ENCODE peak calls at places on chromosomes 12 and 14, in seven cellular contexts. One of them, this sample, is unnamed.
A peak's percentile ranks its signal among the peaks of the same experiment; 100 is the strongest.

GRCh38 chr14:75428230-75429104 is 645 bp downstream of the JDP2 start:
- DNase-seq in caudate nucleus: no peak
- DNase-seq in CD8-positive, alpha-beta T cell: no peak
- DNase-seq in effector CD8-positive, alpha-beta T cell: no peak
- DNase-seq in thyroid gland: peak; percentile 39
- DNase-seq in activated naive CD8-positive, alpha-beta T cell treated with anti-CD3 and anti-CD28 coated beads for 36 hours: peak; percentile 45
- DNase-seq in substantia nigra: no peak
- DNase-seq in this sample: no peak

GRCh38 chr12:75437564-75437963 is 43.0 kb upstream of the GLIPR1 start:
- DNase-seq in caudate nucleus: no peak
- DNase-seq in activated naive CD8-positive, alpha-beta T cell treated with anti-CD3 and anti-CD28 coated beads for 36 hours: no peak
- DNase-seq in thyroid gland: no peak
- DNase-seq in substantia nigra: no peak
- DNase-seq in CD8-positive, alpha-beta T cell: no peak
- DNase-seq in effector CD8-positive, alpha-beta T cell: no peak
- DNase-seq in this sample: no peak

GRCh38 chr12:98228619-98229538 is 286.5 kb upstream of the TMPO start:
- DNase-seq in CD8-positive, alpha-beta T cell: no peak
- DNase-seq in caudate nucleus: no peak
- DNase-seq in effector CD8-positive, alpha-beta T cell: no peak
- DNase-seq in activated naive CD8-positive, alpha-beta T cell treated with anti-CD3 and anti-CD28 coated beads for 36 hours: no peak
- DNase-seq in substantia nigra: no peak
- DNase-seq in thyroid gland: no peak
- DNase-seq in this sample: no peak

GRCh38 chr12:102437511-102437910 is 42.9 kb downstream of the IGF1 start:
- DNase-seq in effector CD8-positive, alpha-beta T cell: no peak
- DNase-seq in activated naive CD8-positive, alpha-beta T cell treated with anti-CD3 and anti-CD28 coated beads for 36 hours: no peak
- DNase-seq in thyroid gland: no peak
- DNase-seq in CD8-positive, alpha-beta T cell: no peak
- DNase-seq in caudate nucleus: no peak
- DNase-seq in substantia nigra: no peak
- DNase-seq in this sample: no peak

GRCh38 chr12:92304335-92305066 is 158.9 kb upstream of the BTG1 start:
- DNase-seq in CD8-positive, alpha-beta T cell: no peak
- DNase-seq in substantia nigra: no peak
- DNase-seq in activated naive CD8-positive, alpha-beta T cell treated with anti-CD3 and anti-CD28 coated beads for 36 hours: no peak
- DNase-seq in caudate nucleus: no peak
- DNase-seq in effector CD8-positive, alpha-beta T cell: no peak
- DNase-seq in thyroid gland: no peak
- DNase-seq in this sample: no peak

GRCh38 chr12:91326043-91327027 is 143.7 kb upstream of the DCN start:
- DNase-seq in activated naive CD8-positive, alpha-beta T cell treated with anti-CD3 and anti-CD28 coated beads for 36 hours: peak; percentile 7
- DNase-seq in effector CD8-positive, alpha-beta T cell: no peak
- DNase-seq in thyroid gland: peak; percentile 36
- DNase-seq in CD8-positive, alpha-beta T cell: peak; percentile 19
- DNase-seq in caudate nucleus: no peak
- DNase-seq in substantia nigra: no peak
- DNase-seq in this sample: peak; percentile 12

GRCh38 chr12:11513288-11513687 is 117.9 kb upstream of the PRB2 start:
- DNase-seq in thyroid gland: no peak
- DNase-seq in effector CD8-positive, alpha-beta T cell: no peak
- DNase-seq in CD8-positive, alpha-beta T cell: no peak
- DNase-seq in caudate nucleus: no peak
- DNase-seq in activated naive CD8-positive, alpha-beta T cell treated with anti-CD3 and anti-CD28 coated beads for 36 hours: no peak
- DNase-seq in substantia nigra: no peak
- DNase-seq in this sample: no peak

GRCh38 chr12:106243620-106244019 is 4.2 kb downstream of the CKAP4 start:
- DNase-seq in caudate nucleus: no peak
- DNase-seq in effector CD8-positive, alpha-beta T cell: no peak
- DNase-seq in thyroid gland: no peak
- DNase-seq in CD8-positive, alpha-beta T cell: no peak
- DNase-seq in substantia nigra: no peak
- DNase-seq in activated naive CD8-positive, alpha-beta T cell treated with anti-CD3 and anti-CD28 coated beads for 36 hours: no peak
- DNase-seq in this sample: no peak

GRCh38 chr14:51605575-51605974 is 46.1 kb upstream of the FRMD6 start:
- DNase-seq in CD8-positive, alpha-beta T cell: no peak
- DNase-seq in substantia nigra: no peak
- DNase-seq in activated naive CD8-positive, alpha-beta T cell treated with anti-CD3 and anti-CD28 coated beads for 36 hours: no peak
- DNase-seq in caudate nucleus: no peak
- DNase-seq in thyroid gland: no peak
- DNase-seq in effector CD8-positive, alpha-beta T cell: no peak
- DNase-seq in this sample: no peak

GRCh38 chr12:16417058-16417457 is 69.6 kb downstream of the MGST1 start:
- DNase-seq in thyroid gland: no peak
- DNase-seq in effector CD8-positive, alpha-beta T cell: no peak
- DNase-seq in CD8-positive, alpha-beta T cell: no peak
- DNase-seq in activated naive CD8-positive, alpha-beta T cell treated with anti-CD3 and anti-CD28 coated beads for 36 hours: no peak
- DNase-seq in caudate nucleus: no peak
- DNase-seq in substantia nigra: no peak
- DNase-seq in this sample: no peak

GRCh38 chr12:122847921-122848421 is 12.7 kb downstream of the HIP1R start:
- DNase-seq in CD8-positive, alpha-beta T cell: no peak
- DNase-seq in caudate nucleus: no peak
- DNase-seq in effector CD8-positive, alpha-beta T cell: no peak
- DNase-seq in substantia nigra: no peak
- DNase-seq in activated naive CD8-positive, alpha-beta T cell treated with anti-CD3 and anti-CD28 coated beads for 36 hours: no peak
- DNase-seq in thyroid gland: peak; percentile 1
- DNase-seq in this sample: no peak

GRCh38 chr12:105967038-105967776 is 171.5 kb downstream of the NUAK1 start:
- DNase-seq in caudate nucleus: no peak
- DNase-seq in activated naive CD8-positive, alpha-beta T cell treated with anti-CD3 and anti-CD28 coated beads for 36 hours: no peak
- DNase-seq in CD8-positive, alpha-beta T cell: no peak
- DNase-seq in thyroid gland: no peak
- DNase-seq in effector CD8-positive, alpha-beta T cell: no peak
- DNase-seq in substantia nigra: no peak
- DNase-seq in this sample: no peak

GRCh38 chr12:91858186-91858585 is 287.5 kb downstream of the BTG1 start:
- DNase-seq in substantia nigra: no peak
- DNase-seq in thyroid gland: no peak
- DNase-seq in effector CD8-positive, alpha-beta T cell: no peak
- DNase-seq in caudate nucleus: no peak
- DNase-seq in activated naive CD8-positive, alpha-beta T cell treated with anti-CD3 and anti-CD28 coated beads for 36 hours: no peak
- DNase-seq in CD8-positive, alpha-beta T cell: no peak
- DNase-seq in this sample: peak; percentile 2

GRCh38 chr12:55741978-55742377 is 944 bp upstream of the GDF11 start:
- DNase-seq in activated naive CD8-positive, alpha-beta T cell treated with anti-CD3 and anti-CD28 coated beads for 36 hours: no peak
- DNase-seq in caudate nucleus: no peak
- DNase-seq in substantia nigra: no peak
- DNase-seq in thyroid gland: no peak
- DNase-seq in CD8-positive, alpha-beta T cell: no peak
- DNase-seq in effector CD8-positive, alpha-beta T cell: no peak
- DNase-seq in this sample: no peak

GRCh38 chr14:31965735-31966598 is 111.1 kb upstream of the ARHGAP5 start:
- DNase-seq in activated naive CD8-positive, alpha-beta T cell treated with anti-CD3 and anti-CD28 coated beads for 36 hours: no peak
- DNase-seq in substantia nigra: no peak
- DNase-seq in effector CD8-positive, alpha-beta T cell: no peak
- DNase-seq in CD8-positive, alpha-beta T cell: no peak
- DNase-seq in caudate nucleus: no peak
- DNase-seq in thyroid gland: no peak
- DNase-seq in this sample: no peak

GRCh38 chr12:46555379-46555778 is 182.8 kb upstream of the SLC38A2 start:
- DNase-seq in caudate nucleus: no peak
- DNase-seq in activated naive CD8-positive, alpha-beta T cell treated with anti-CD3 and anti-CD28 coated beads for 36 hours: no peak
- DNase-seq in thyroid gland: no peak
- DNase-seq in substantia nigra: no peak
- DNase-seq in CD8-positive, alpha-beta T cell: no peak
- DNase-seq in effector CD8-positive, alpha-beta T cell: no peak
- DNase-seq in this sample: no peak

GRCh38 chr14:65949711-65950516 is 536.3 kb upstream of the CCDC196 start:
- DNase-seq in activated naive CD8-positive, alpha-beta T cell treated with anti-CD3 and anti-CD28 coated beads for 36 hours: peak; percentile 51
- DNase-seq in effector CD8-positive, alpha-beta T cell: no peak
- DNase-seq in CD8-positive, alpha-beta T cell: peak; percentile 31
- DNase-seq in thyroid gland: peak; percentile 96
- DNase-seq in substantia nigra: no peak
- DNase-seq in caudate nucleus: no peak
- DNase-seq in this sample: peak; percentile 33

GRCh38 chr12:30286345-30286926 is 409.2 kb downstream of the IPO8 start:
- DNase-seq in substantia nigra: no peak
- DNase-seq in effector CD8-positive, alpha-beta T cell: no peak
- DNase-seq in CD8-positive, alpha-beta T cell: no peak
- DNase-seq in activated naive CD8-positive, alpha-beta T cell treated with anti-CD3 and anti-CD28 coated beads for 36 hours: no peak
- DNase-seq in caudate nucleus: no peak
- DNase-seq in thyroid gland: no peak
- DNase-seq in this sample: peak; percentile 19

GRCh38 chr14:100076630-100077029 is 11.4 kb downstream of the EVL start:
- DNase-seq in substantia nigra: no peak
- DNase-seq in CD8-positive, alpha-beta T cell: no peak
- DNase-seq in thyroid gland: no peak
- DNase-seq in caudate nucleus: no peak
- DNase-seq in effector CD8-positive, alpha-beta T cell: no peak
- DNase-seq in activated naive CD8-positive, alpha-beta T cell treated with anti-CD3 and anti-CD28 coated beads for 36 hours: no peak
- DNase-seq in this sample: no peak

GRCh38 chr14:77063581-77064289 is 34.3 kb upstream of the CIPC start:
- DNase-seq in caudate nucleus: no peak
- DNase-seq in CD8-positive, alpha-beta T cell: no peak
- DNase-seq in substantia nigra: no peak
- DNase-seq in activated naive CD8-positive, alpha-beta T cell treated with anti-CD3 and anti-CD28 coated beads for 36 hours: no peak
- DNase-seq in thyroid gland: no peak
- DNase-seq in effector CD8-positive, alpha-beta T cell: no peak
- DNase-seq in this sample: no peak

GRCh38 chr14:105486333-105486973 is at the start of gene CRIP1:
- DNase-seq in thyroid gland: no peak
- DNase-seq in effector CD8-positive, alpha-beta T cell: no peak
- DNase-seq in caudate nucleus: no peak
- DNase-seq in substantia nigra: no peak
- DNase-seq in CD8-positive, alpha-beta T cell: peak; percentile 25
- DNase-seq in activated naive CD8-positive, alpha-beta T cell treated with anti-CD3 and anti-CD28 coated beads for 36 hours: no peak
- DNase-seq in this sample: no peak

GRCh38 chr12:113405687-113406086 is 2.0 kb upstream of the SDS start:
- DNase-seq in substantia nigra: no peak
- DNase-seq in thyroid gland: no peak
- DNase-seq in caudate nucleus: no peak
- DNase-seq in activated naive CD8-positive, alpha-beta T cell treated with anti-CD3 and anti-CD28 coated beads for 36 hours: no peak
- DNase-seq in CD8-positive, alpha-beta T cell: no peak
- DNase-seq in effector CD8-positive, alpha-beta T cell: no peak
- DNase-seq in this sample: no peak

GRCh38 chr12:12072064-12072760 is 1.5 kb downstream of the BCL2L14 start:
- DNase-seq in effector CD8-positive, alpha-beta T cell: no peak
- DNase-seq in activated naive CD8-positive, alpha-beta T cell treated with anti-CD3 and anti-CD28 coated beads for 36 hours: peak; percentile 20
- DNase-seq in substantia nigra: no peak
- DNase-seq in CD8-positive, alpha-beta T cell: peak; percentile 36
- DNase-seq in thyroid gland: peak; percentile 32
- DNase-seq in caudate nucleus: no peak
- DNase-seq in this sample: no peak

GRCh38 chr12:10221846-10222245 is 9.2 kb downstream of the GABARAPL1 start:
- DNase-seq in activated naive CD8-positive, alpha-beta T cell treated with anti-CD3 and anti-CD28 coated beads for 36 hours: no peak
- DNase-seq in caudate nucleus: no peak
- DNase-seq in thyroid gland: no peak
- DNase-seq in CD8-positive, alpha-beta T cell: no peak
- DNase-seq in effector CD8-positive, alpha-beta T cell: no peak
- DNase-seq in substantia nigra: no peak
- DNase-seq in this sample: no peak

GRCh38 chr12:53991077-53991460 is 6.1 kb downstream of the HOXC10 start:
- DNase-seq in activated naive CD8-positive, alpha-beta T cell treated with anti-CD3 and anti-CD28 coated beads for 36 hours: no peak
- DNase-seq in thyroid gland: no peak
- DNase-seq in caudate nucleus: no peak
- DNase-seq in CD8-positive, alpha-beta T cell: no peak
- DNase-seq in substantia nigra: no peak
- DNase-seq in effector CD8-positive, alpha-beta T cell: no peak
- DNase-seq in this sample: no peak

GRCh38 chr12:29148958-29149690 is at the start of gene FAR2:
- DNase-seq in effector CD8-positive, alpha-beta T cell: no peak
- DNase-seq in CD8-positive, alpha-beta T cell: peak; percentile 41
- DNase-seq in activated naive CD8-positive, alpha-beta T cell treated with anti-CD3 and anti-CD28 coated beads for 36 hours: peak; percentile 66
- DNase-seq in thyroid gland: no peak
- DNase-seq in substantia nigra: no peak
- DNase-seq in caudate nucleus: no peak
- DNase-seq in this sample: no peak

GRCh38 chr14:99644723-99645544 is at the start of gene HHIPL1:
- DNase-seq in CD8-positive, alpha-beta T cell: no peak
- DNase-seq in activated naive CD8-positive, alpha-beta T cell treated with anti-CD3 and anti-CD28 coated beads for 36 hours: no peak
- DNase-seq in effector CD8-positive, alpha-beta T cell: no peak
- DNase-seq in caudate nucleus: no peak
- DNase-seq in thyroid gland: peak; percentile 17
- DNase-seq in substantia nigra: no peak
- DNase-seq in this sample: no peak